ENCODE peak calls at places on chromosome 10, in five cellular contexts. Q is effector memory CD8-positive, alpha-beta T cell; U is fibroblast of mammary gland; B is CD4-positive, CD25-positive, alpha-beta regulatory T cell; Z is T-helper 1 cell. K is an unnamed sample.

GRCh38 chr10:68156373-68157185 is 47.3 kb downstream of the MYPN start:
- DNase-seq in Q (peak), U (peak), B (peak), Z (peak), K (peak)

GRCh38 chr10:1434912-1435692 is 302.2 kb downstream of the ADARB2 start:
- DNase-seq in Q (no peak), U (no peak), B (no peak), Z (no peak), K (no peak)

GRCh38 chr10:70619271-70620019 is 16.9 kb upstream of the PRF1 start:
- DNase-seq in Q (no peak), U (peak), B (no peak), Z (no peak), K (no peak)

GRCh38 chr10:120799849-120800248 is 51.3 kb upstream of the WDR11 start:
- DNase-seq in Q (no peak), U (no peak), B (no peak), Z (no peak), K (no peak)

GRCh38 chr10:69073025-69073424 is 14.9 kb upstream of the SRGN start:
- DNase-seq in Q (no peak), U (no peak), B (no peak), Z (no peak), K (no peak)

GRCh38 chr10:23038172-23038571 is 57.2 kb upstream of the MSRB2 start:
- DNase-seq in Q (no peak), U (no peak), B (no peak), Z (no peak), K (no peak)

GRCh38 chr10:79266092-79266491 is 81.2 kb upstream of the PPIF start:
- DNase-seq in Q (no peak), U (peak), B (no peak), Z (no peak), K (no peak)

GRCh38 chr10:48948631-48949030 is 9.0 kb upstream of the LRRC18 start:
- DNase-seq in Q (no peak), U (no peak), B (no peak), Z (no peak), K (no peak)

GRCh38 chr10:110746254-110746826 is 102.2 kb downstream of the RBM20 start:
- DNase-seq in Q (peak), U (peak), B (peak), Z (peak), K (peak)

GRCh38 chr10:100881552-100882250 is 31.1 kb upstream of the SLF2 start:
- DNase-seq in Q (no peak), U (no peak), B (no peak), Z (no peak), K (no peak)

GRCh38 chr10:21290499-21291160 is 234.9 kb downstream of the SKIDA1 start:
- DNase-seq in Q (no peak), U (no peak), B (no peak), Z (no peak), K (no peak)

GRCh38 chr10:124150189-124150806 is 56.9 kb upstream of the CHST15 start:
- DNase-seq in Q (no peak), U (no peak), B (no peak), Z (no peak), K (no peak)

GRCh38 chr10:5533098-5533731 is 8.5 kb downstream of the CALML3 start:
- DNase-seq in Q (no peak), U (no peak), B (no peak), Z (no peak), K (no peak)

GRCh38 chr10:111598433-111599059 is 521.7 kb downstream of the ADRA2A start:
- DNase-seq in Q (peak), U (peak), B (peak), Z (peak), K (peak)

GRCh38 chr10:31204090-31204489 is 114.9 kb upstream of the ZEB1 start:
- DNase-seq in Q (no peak), U (peak), B (no peak), Z (no peak), K (no peak)

GRCh38 chr10:66783296-66783695 is 142.5 kb upstream of the LRRTM3 start:
- DNase-seq in Q (no peak), U (no peak), B (no peak), Z (no peak), K (no peak)

GRCh38 chr10:119724630-119725549 is 960 bp upstream of the INPP5F start:
- DNase-seq in Q (no peak), U (no peak), B (no peak), Z (no peak), K (no peak)

GRCh38 chr10:37975407-37975991 is 948 bp downstream of the ZNF25 start:
- DNase-seq in Q (no peak), U (peak), B (no peak), Z (no peak), K (no peak)

GRCh38 chr10:6217621-6218020 is 14.9 kb downstream of the PFKFB3 start:
- DNase-seq in Q (no peak), U (no peak), B (no peak), Z (no peak), K (no peak)

GRCh38 chr10:1654811-1655356 is 82.4 kb downstream of the ADARB2 start:
- DNase-seq in Q (no peak), U (no peak), B (no peak), Z (no peak), K (no peak)

GRCh38 chr10:32005050-32005449 is 51.2 kb downstream of the KIF5B start:
- DNase-seq in Q (peak), U (peak), B (peak), Z (peak), K (peak)

GRCh38 chr10:73591935-73592699 is 975 bp upstream of the USP54 start:
- DNase-seq in Q (no peak), U (no peak), B (no peak), Z (no peak), K (no peak)

GRCh38 chr10:78741541-78741940 is 327.2 kb upstream of the ZMIZ1 start:
- DNase-seq in Q (no peak), U (peak), B (no peak), Z (no peak), K (no peak)

GRCh38 chr10:12766222-12766621 is 235.3 kb downstream of the CCDC3 start:
- DNase-seq in Q (no peak), U (no peak), B (no peak), Z (no peak), K (no peak)

GRCh38 chr10:102484021-102484420 is 18.5 kb downstream of the ACTR1A start:
- DNase-seq in Q (no peak), U (no peak), B (no peak), Z (no peak), K (no peak)

GRCh38 chr10:62082729-62083412 is 181.4 kb downstream of the ARID5B start:
- DNase-seq in Q (no peak), U (peak), B (peak), Z (no peak), K (peak)

K was measured in stimulated activated naive CD4-positive, alpha-beta T cell.